ENCODE peak calls at places on chromosome 1, in six cellular contexts. J is CD4-positive, alpha-beta T cell; X is KBM-7; S is activated CD4-positive, alpha-beta T cell treated with anti-CD3 and anti-CD28 coated beads, Interleukin-2, amount 10 ng/mL, durations not matched to agents 7 days and 5 days; D is fibroblast of gingiva; O is CD8-positive, alpha-beta T cell. K is an unnamed sample.

GRCh38 chr1:86156571-86157455 is at the start of gene COL24A1:
- DNase-seq in J (no peak), X (peak; percentile 94), S (peak; percentile 6), D (no peak), O (no peak), K (no peak)

GRCh38 chr1:7374761-7375160 is 396.3 kb upstream of the VAMP3 start:
- DNase-seq in J (no peak), X (no peak), S (no peak), D (no peak), O (no peak), K (no peak)

GRCh38 chr1:159854693-159855192 is 7.7 kb downstream of the VSIG8 start:
- DNase-seq in J (peak; percentile 75), X (peak; percentile 36), S (peak; percentile 73), D (peak; percentile 92), O (peak; percentile 72), K (no peak)

GRCh38 chr1:18333220-18333619 is 147.5 kb upstream of the KLHDC7A start:
- DNase-seq in J (no peak), X (no peak), S (no peak), D (no peak), O (no peak), K (no peak)

GRCh38 chr1:159239551-159240220 is 35.0 kb downstream of the ACKR1 start:
- DNase-seq in J (no peak), X (no peak), S (no peak), D (no peak), O (no peak), K (no peak)

GRCh38 chr1:154941332-154941995 is 4.9 kb upstream of the PMVK start:
- DNase-seq in J (no peak), X (no peak), S (no peak), D (no peak), O (no peak), K (no peak)

GRCh38 chr1:154624756-154625643 is 17.0 kb upstream of the ADAR start:
- DNase-seq in J (no peak), X (no peak), S (no peak), D (peak; percentile 8), O (no peak), K (no peak)

GRCh38 chr1:178450871-178451270 is 45.9 kb downstream of the CLEC20A start:
- DNase-seq in J (no peak), X (no peak), S (no peak), D (no peak), O (no peak), K (no peak)

GRCh38 chr1:221035680-221036153 is 156.5 kb downstream of the HLX start:
- DNase-seq in J (no peak), X (peak; percentile 53), S (no peak), D (peak; percentile 39), O (no peak), K (no peak)

GRCh38 chr1:113745425-113745824 is 13.9 kb downstream of the PHTF1 start:
- DNase-seq in J (no peak), X (no peak), S (no peak), D (no peak), O (no peak), K (no peak)

GRCh38 chr1:70948618-70949017 is 99.0 kb downstream of the PTGER3 start:
- DNase-seq in J (no peak), X (no peak), S (no peak), D (no peak), O (no peak), K (peak; percentile 67)

GRCh38 chr1:16367968-16368910 is 1.2 kb downstream of the SZRD1 start:
- DNase-seq in J (no peak), X (no peak), S (peak; percentile 15), D (peak; percentile 46), O (no peak), K (peak; percentile 14)

GRCh38 chr1:48003741-48004503 is 6.7 kb upstream of the TRABD2B start:
- DNase-seq in J (no peak), X (no peak), S (no peak), D (no peak), O (no peak), K (no peak)

GRCh38 chr1:201309420-201309819 is 26.1 kb downstream of the PKP1 start:
- DNase-seq in J (no peak), X (peak; percentile 31), S (no peak), D (no peak), O (no peak), K (peak; percentile 51)

GRCh38 chr1:37456614-37457013 is 17.8 kb upstream of the ZC3H12A start:
- DNase-seq in J (no peak), X (no peak), S (no peak), D (no peak), O (no peak), K (no peak)

GRCh38 chr1:205376739-205377138 is 20.0 kb upstream of the KLHDC8A start:
- DNase-seq in J (no peak), X (no peak), S (no peak), D (no peak), O (no peak), K (no peak)

GRCh38 chr1:10734900-10735602 is 61.4 kb downstream of the CASZ1 start:
- DNase-seq in J (no peak), X (no peak), S (no peak), D (no peak), O (no peak), K (no peak)

GRCh38 chr1:44423706-44424546 is 18.9 kb downstream of the RNF220 start:
- DNase-seq in J (no peak), X (peak; percentile 91), S (no peak), D (peak; percentile 9), O (no peak), K (peak; percentile 55)

GRCh38 chr1:10511494-10511885 is 36.7 kb downstream of the PEX14 start:
- DNase-seq in J (no peak), X (no peak), S (no peak), D (no peak), O (no peak), K (no peak)

K was measured in GF-D8.